ENCODE peak calls at places on chromosomes 2 and 18, in five cellular contexts. V, W, X, O and K are unnamed samples. For H3K9me3, the result is how much of the 10 kb centered on the place peaks cover.

GRCh38 chr2:21812766-21813165 is 689.0 kb downstream of the TDRD15 start:
- DNase-seq in O (no peak), W (no peak), X (no peak), V (no peak), K (no peak)

GRCh38 chr2:177666408-177666807 is 273.8 kb downstream of the AGPS start:
- DNase-seq in O (peak), X (no peak), W (no peak), V (no peak), K (no peak)

GRCh38 chr2:58973831-58974281 is 732.7 kb upstream of the FANCL start:
- DNase-seq in X (no peak), W (no peak), V (no peak), O (no peak), K (no peak)

GRCh38 chr2:241894056-241894641 is 24.6 kb downstream of the RTP5 start:
- DNase-seq in V (no peak), O (no peak), X (peak), W (no peak), K (peak)

GRCh38 chr2:110732422-110733413 is at the start of gene ACOXL:
- DNase-seq in V (no peak), W (peak), O (no peak), X (no peak), K (peak)

GRCh38 chr2:45145073-45145899 is 136.0 kb upstream of the SIX2 start:
- DNase-seq in W (no peak), O (no peak), V (no peak), X (no peak), K (no peak)

GRCh38 chr2:128469875-128470274 is 151.2 kb upstream of the HS6ST1 start:
- DNase-seq in V (no peak), X (no peak), W (peak), O (no peak), K (no peak)

GRCh38 chr2:55302241-55302640 is 33.2 kb upstream of the MTIF2 start:
- DNase-seq in O (no peak), V (no peak), X (no peak), W (no peak), K (no peak)

GRCh38 chr18:61898576-61899205 is 5.9 kb upstream of the RNF152 start:
- DNase-seq in V (peak), X (no peak), W (peak), O (no peak), K (no peak)

GRCh38 chr18:51151568-51152511 is 45.6 kb downstream of the MEX3C start:
- DNase-seq in V (no peak), O (no peak), W (no peak), X (no peak), K (no peak)

GRCh38 chr2:54903736-54904554 is 146.3 kb downstream of the RTN4 start:
- DNase-seq in O (peak), W (peak), V (peak), X (no peak), K (no peak)

GRCh38 chr2:191432121-191432520 is 186.9 kb downstream of the MYO1B start:
- DNase-seq in O (no peak), W (no peak), X (no peak), V (no peak), K (no peak)

GRCh38 chr2:233473386-233473791 is 93.2 kb downstream of the USP40 start:
- DNase-seq in W (peak), V (no peak), O (no peak), X (no peak), K (no peak)

GRCh38 chr2:236505648-236506047 is 64.0 kb upstream of the ACKR3 start:
- DNase-seq in W (no peak), O (no peak), V (no peak), X (no peak), K (no peak)

GRCh38 chr2:157871415-157871814 is 4.7 kb downstream of the ACVR1 start:
- DNase-seq in W (no peak), X (no peak), V (no peak), O (no peak), K (no peak)

GRCh38 chr2:100812573-100812972 is 7.4 kb upstream of the NPAS2 start:
- DNase-seq in W (no peak), X (no peak), V (no peak), O (no peak), K (no peak)

GRCh38 chr2:127695491-127696472 is 5.5 kb upstream of the SFT2D3 start:
- DNase-seq in V (peak), X (peak), W (peak), O (peak), K (peak)

GRCh38 chr2:233817995-233818638 is 36.2 kb downstream of the HJURP start:
- DNase-seq in O (no peak), W (no peak), V (no peak), X (no peak), K (peak)

GRCh38 chr2:234313498-234313897 is 183.4 kb downstream of the ARL4C start:
- DNase-seq in V (no peak), W (no peak), O (no peak), X (no peak), K (no peak)

GRCh38 chr2:70321377-70321776 is 19.5 kb upstream of the FAM136A start:
- DNase-seq in X (no peak), W (no peak), V (no peak), O (no peak), K (no peak)

GRCh38 chr2:27724905-27725693 is 46.4 kb upstream of the MRPL33 start:
- DNase-seq in V (no peak), W (no peak), O (peak), X (peak), K (no peak)

GRCh38 chr2:45598545-45598944 is 12.5 kb downstream of the SRBD1 start:
- DNase-seq in W (no peak), O (no peak), V (no peak), X (no peak), K (no peak)

GRCh38 chr2:65265090-65266045 is 37.7 kb downstream of the ACTR2 start:
- DNase-seq in X (no peak), W (peak), O (peak), V (peak), K (no peak)

GRCh38 chr2:151119377-151119776 is 142.3 kb downstream of the RBM43 start:
- DNase-seq in W (no peak), V (no peak), O (no peak), X (no peak), K (no peak)

GRCh38 chr2:236366049-236366387 is 101.8 kb upstream of the ASB18 start:
- DNase-seq in W (no peak), O (no peak), V (no peak), X (no peak), K (no peak)

GRCh38 chr2:229875549-229875948 is 46.3 kb downstream of the TRIP12 start:
- DNase-seq in O (no peak), V (no peak), W (no peak), X (no peak), K (no peak)

GRCh38 chr2:20299113-20299512 is 51.5 kb downstream of the PUM2 start:
- DNase-seq in O (peak), V (no peak), W (no peak), X (no peak), K (no peak)

DNA sequence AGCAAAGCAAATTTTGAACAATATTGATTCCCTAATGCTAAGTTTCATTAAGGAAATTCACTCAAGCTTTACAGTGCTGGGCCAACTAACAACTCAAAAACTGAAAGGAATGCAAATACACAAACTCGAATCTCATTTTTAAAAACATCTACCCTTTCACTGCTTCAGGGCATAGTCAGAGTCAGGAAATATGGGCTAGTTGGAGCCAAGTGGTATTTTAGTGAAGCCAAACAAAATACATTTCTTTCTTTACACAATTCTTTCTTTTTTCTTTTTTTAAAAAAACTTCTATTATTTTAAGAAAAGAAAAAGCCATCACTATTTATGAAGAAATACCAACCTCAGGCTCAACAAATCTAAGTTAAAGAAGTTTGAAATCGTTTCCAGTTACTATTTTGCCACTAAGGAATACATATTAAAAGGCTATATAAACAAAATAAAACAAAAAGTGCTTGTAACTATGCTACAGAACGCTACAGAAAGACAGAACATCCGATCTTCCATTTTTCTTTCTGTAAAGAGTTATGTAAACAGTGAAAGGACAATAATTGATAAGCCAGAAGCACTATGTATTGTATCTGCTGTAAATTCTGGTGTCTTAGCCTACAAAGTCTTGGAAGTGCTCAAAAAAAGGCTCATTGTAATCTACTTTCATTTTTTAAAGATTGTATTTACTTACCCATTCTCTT is 113.7 kb upstream of the STK17B start:
- DNase-seq in O (peak), V (no peak), X (no peak), W (no peak), K (no peak)
- H3K27ac ChIP-seq in O (peak), V (no peak), X (no peak), W (no peak), K (no peak)

DNA sequence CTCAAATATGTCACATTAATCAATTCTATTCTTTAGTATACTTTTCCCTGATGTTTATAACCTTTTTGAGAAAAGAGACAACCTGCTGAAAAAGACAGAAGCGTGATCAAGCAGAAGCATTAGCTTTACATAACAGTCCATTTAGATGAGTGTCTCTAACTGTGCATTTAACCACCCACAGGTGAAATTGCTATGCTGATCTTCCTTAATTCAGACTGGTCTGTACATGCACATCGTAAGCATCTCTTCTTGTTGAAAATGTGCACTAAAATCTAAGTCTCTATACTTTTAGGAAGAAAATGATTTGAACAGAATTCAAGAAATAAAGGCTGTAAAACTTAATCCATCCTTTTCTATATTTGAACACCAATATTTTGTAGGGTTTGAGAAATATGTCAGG is 794.4 kb upstream of the FSHR start:
- DNase-seq in X (no peak), O (no peak), W (no peak), V (no peak), K (no peak)
- H3K9me3 ChIP-seq in X (under half), O (under half), W (under half), V (under half), K (under half)

GRCh38 chr18:70194227-70194890 is 11.1 kb downstream of the RTTN start:
- DNase-seq in O (no peak), V (no peak), X (no peak), W (no peak), K (no peak)
- H3K27ac ChIP-seq in O (no peak), V (peak), X (no peak), W (no peak), K (no peak)

GRCh38 chr2:873027-873426 is 77.6 kb upstream of the SNTG2 start:
- DNase-seq in V (no peak), O (no peak), X (no peak), W (no peak), K (no peak)

GRCh38 chr2:873651-874580 is 76.7 kb upstream of the SNTG2 start:
- DNase-seq in V (no peak), O (no peak), W (no peak), X (no peak), K (no peak)

GRCh38 chr2:870426-870825 is 80.2 kb upstream of the SNTG2 start:
- DNase-seq in O (no peak), V (no peak), X (no peak), W (no peak), K (no peak)

GRCh38 chr2:871175-871727 is 79.4 kb upstream of the SNTG2 start:
- DNase-seq in X (no peak), O (no peak), V (no peak), W (no peak), K (no peak)

GRCh38 chr2:871926-872680 is 78.5 kb upstream of the SNTG2 start:
- DNase-seq in X (no peak), O (no peak), W (no peak), V (no peak), K (no peak)
- H3K9me3 ChIP-seq in X (under half), O (under half), W (under half), V (under half), K (under half)

GRCh38 chr2:172330060-172330671 is 97.2 kb upstream of the ITGA6 start:
- DNase-seq in O (no peak), V (no peak), X (no peak), W (peak), K (peak)
- H3K27ac ChIP-seq in O (no peak), V (no peak), X (no peak), W (peak), K (peak)

DNA sequence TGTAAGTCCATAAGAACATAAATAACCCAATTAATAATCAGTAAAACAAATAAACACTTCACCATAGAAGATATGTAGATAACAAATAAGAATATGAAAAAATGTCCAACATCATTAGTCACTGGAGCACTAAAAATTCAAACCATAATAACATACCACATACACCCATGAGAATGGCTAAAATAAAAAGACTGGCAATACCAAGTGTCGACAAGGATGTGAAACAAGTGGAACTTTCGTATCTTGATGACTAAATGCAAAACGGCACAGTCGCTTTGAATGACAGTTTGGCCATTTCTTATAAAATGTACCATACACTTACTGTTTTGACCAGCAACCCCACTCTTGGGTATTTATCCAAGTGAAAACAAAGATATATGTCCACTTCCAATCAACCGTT is 26.8 kb downstream of the ANKMY1 start:
- DNase-seq in X (no peak), W (no peak), V (no peak), O (no peak), K (no peak)
- H3K9me3 ChIP-seq in X (under half), W (under half), V (under half), O (under half), K (under half)

DNA sequence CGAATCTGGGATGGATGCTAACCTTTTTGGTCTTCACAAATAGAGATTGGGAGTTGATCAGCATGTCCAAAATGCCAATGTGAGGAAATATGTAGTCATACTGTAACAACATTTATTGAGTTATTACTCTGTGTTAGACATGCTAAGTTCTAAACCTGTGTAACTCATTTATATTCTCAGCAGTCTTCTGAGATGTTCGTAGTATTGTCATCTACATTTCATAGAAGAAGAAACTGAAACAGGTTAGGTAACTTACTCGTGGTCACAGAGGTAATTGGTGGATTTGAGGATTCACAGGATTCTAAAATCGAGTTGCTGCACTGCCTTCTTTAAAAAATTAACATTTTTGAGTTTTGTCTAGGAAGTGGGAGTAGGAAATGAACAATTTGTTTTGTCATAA is 162.1 kb downstream of the UBE2E3 start:
- DNase-seq in X (no peak), W (no peak), O (no peak), V (no peak), K (no peak)
- H3K27ac ChIP-seq in X (no peak), W (no peak), O (no peak), V (no peak), K (no peak)

GRCh38 chr2:4174796-4175195 is 471.4 kb downstream of the DCDC2C start:
- DNase-seq in V (no peak), W (no peak), O (no peak), X (no peak), K (no peak)
- H3K9me3 ChIP-seq in V (under half), W (under half), O (under half), X (under half), K (under half)